ENCODE peak calls at places on chromosome 10, in seven cellular contexts. C is lung, Y is IMR-90, L is ovary, T is ascending aorta, N is vagina, J is neuronal stem cell. S is an unnamed sample.
A peak's percentile ranks its signal among the peaks of the same experiment; 100 is the strongest.

GRCh38 chr10:76115471-76116155 is 684.2 kb downstream of the LRMDA start:
- DNase-seq in C (no peak), Y (no peak), L (no peak), T (no peak), N (no peak), J (no peak), S (no peak)

GRCh38 chr10:10315989-10316388 is 701.7 kb upstream of the CELF2 start:
- DNase-seq in C (no peak), Y (no peak), L (no peak), T (no peak), N (no peak), J (no peak), S (no peak)

GRCh38 chr10:130387936-130388580 is 251.9 kb downstream of the GLRX3 start:
- DNase-seq in C (no peak), Y (no peak), L (no peak), T (no peak), N (no peak), J (no peak), S (no peak)

GRCh38 chr10:110411047-110411410 is 86.7 kb upstream of the DUSP5 start:
- DNase-seq in C (no peak), Y (peak; percentile 75), L (no peak), T (no peak), N (no peak), J (no peak), S (no peak)

GRCh38 chr10:53765311-53765710 is 992.7 kb upstream of the MBL2 start:
- DNase-seq in C (no peak), Y (no peak), L (no peak), T (no peak), N (no peak), J (no peak), S (no peak)

GRCh38 chr10:93436577-93436976 is 45.6 kb downstream of the MYOF start:
- DNase-seq in C (no peak), Y (peak; percentile 97), L (peak; percentile 59), T (peak; percentile 43), N (no peak), J (no peak), S (no peak)

GRCh38 chr10:436013-436697 is 253.3 kb downstream of the DIP2C start:
- DNase-seq in C (no peak), Y (no peak), L (no peak), T (no peak), N (no peak), J (no peak), S (no peak)

GRCh38 chr10:30883751-30884150 is 147.9 kb downstream of the ZNF438 start:
- DNase-seq in C (no peak), Y (no peak), L (no peak), T (no peak), N (no peak), J (no peak), S (no peak)

GRCh38 chr10:31041011-31041410 is 9.3 kb upstream of the ZNF438 start:
- DNase-seq in C (no peak), Y (peak; percentile 41), L (no peak), T (no peak), N (no peak), J (no peak), S (no peak)

DNA sequence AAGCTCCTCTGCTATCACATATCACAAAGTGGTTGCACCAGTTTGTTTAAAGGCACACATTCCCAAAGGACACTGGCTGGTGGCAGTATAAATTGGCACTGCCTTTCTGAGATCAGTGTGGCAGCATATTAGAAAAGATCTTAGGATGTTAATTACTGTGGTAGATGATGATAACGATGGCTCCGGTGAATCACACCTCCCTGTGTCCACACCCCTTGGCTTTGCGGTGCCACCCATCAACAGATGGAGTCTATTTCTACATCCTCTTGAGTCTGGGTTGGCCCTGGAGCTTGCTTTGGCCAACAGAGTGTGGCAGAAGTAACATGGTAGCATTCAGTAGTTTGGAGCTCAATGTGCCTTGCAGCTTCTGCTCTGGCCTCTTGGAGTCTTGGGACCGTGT is 27.3 kb upstream of the PLEKHA1 start:
- DNase-seq in C (no peak), Y (no peak), L (no peak), T (no peak), N (no peak), J (no peak), S (no peak)
- H3K4me1 ChIP-seq in C (no peaks in the 10 kb centered on the region), Y (no peaks in the 10 kb centered on the region), L (no peaks in the 10 kb centered on the region), T (no peaks in the 10 kb centered on the region), N (peaks cover 9% of the 10 kb centered on the region), J (peaks cover 10% of the 10 kb centered on the region), S (no peaks in the 10 kb centered on the region)

GRCh38 chr10:22436893-22437619 is 91.8 kb downstream of the SPAG6 start:
- DNase-seq in C (peak; percentile 92), Y (peak; percentile 89), L (peak; percentile 93), T (peak; percentile 43), N (no peak), J (peak; percentile 91), S (peak; percentile 90)
- H3K4me3 ChIP-seq in C (peak overlapping the region; percentile 81), Y (peak overlapping the region; percentile 56), L (peak overlapping the region; percentile 74), T (peak overlapping the region; percentile 78), N (peak overlapping the region; percentile 62), J (peak overlapping the region; percentile 67), S (peak overlapping the region; percentile 82)

DNA sequence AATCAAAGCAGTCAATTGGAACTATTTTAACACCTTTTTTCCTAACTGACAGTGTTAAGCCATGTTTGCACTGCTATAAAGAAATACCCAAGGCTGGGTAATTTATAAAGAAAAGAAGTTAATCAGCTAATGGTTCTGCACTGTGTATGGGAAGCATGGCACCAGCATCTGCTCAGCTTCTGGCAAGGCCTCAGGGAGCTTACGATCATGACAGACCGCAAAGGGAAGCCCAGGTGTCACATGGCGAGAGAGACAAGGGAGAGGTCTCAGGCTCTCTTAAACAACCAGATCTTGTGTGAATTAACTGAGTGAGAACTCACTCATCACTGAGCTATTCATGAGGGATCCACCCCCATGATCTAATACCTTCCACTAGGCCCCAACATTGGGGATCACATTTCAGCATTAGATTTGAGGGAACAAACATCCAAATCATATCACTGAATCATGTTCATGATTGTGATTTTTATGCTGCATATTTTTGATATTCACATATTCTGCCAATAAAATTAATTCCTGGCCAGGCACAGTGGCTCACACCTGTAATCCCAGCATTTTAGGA is 5.8 kb downstream of the USP54 start:
- DNase-seq in C (no peak), Y (peak; percentile 28), L (no peak), T (no peak), N (no peak), J (no peak), S (no peak)
- H3K27ac ChIP-seq in C (no peak overlapping the region), Y (no peak overlapping the region), L (no peak overlapping the region), T (no peak overlapping the region), N (peak overlapping the region; percentile 60), J (no peak overlapping the region), S (no peak overlapping the region)

GRCh38 chr10:86956841-86957448 is 470 bp downstream of the MMRN2 start:
- DNase-seq in C (no peak), Y (no peak), L (no peak), T (no peak), N (no peak), J (no peak), S (no peak)

GRCh38 chr10:86958831-86959736 is 685 bp downstream of the SNCG start:
- DNase-seq in C (no peak), Y (peak; percentile 78), L (peak; percentile 84), T (no peak), N (no peak), J (no peak), S (no peak)

GRCh38 chr10:86956195-86956840 is 1.1 kb downstream of the MMRN2 start:
- DNase-seq in C (no peak), Y (no peak), L (no peak), T (peak; percentile 1), N (no peak), J (no peak), S (no peak)

GRCh38 chr10:86958109-86958830 is at the start of gene SNCG:
- DNase-seq in C (no peak), Y (no peak), L (peak; percentile 74), T (no peak), N (no peak), J (no peak), S (no peak)

DNA sequence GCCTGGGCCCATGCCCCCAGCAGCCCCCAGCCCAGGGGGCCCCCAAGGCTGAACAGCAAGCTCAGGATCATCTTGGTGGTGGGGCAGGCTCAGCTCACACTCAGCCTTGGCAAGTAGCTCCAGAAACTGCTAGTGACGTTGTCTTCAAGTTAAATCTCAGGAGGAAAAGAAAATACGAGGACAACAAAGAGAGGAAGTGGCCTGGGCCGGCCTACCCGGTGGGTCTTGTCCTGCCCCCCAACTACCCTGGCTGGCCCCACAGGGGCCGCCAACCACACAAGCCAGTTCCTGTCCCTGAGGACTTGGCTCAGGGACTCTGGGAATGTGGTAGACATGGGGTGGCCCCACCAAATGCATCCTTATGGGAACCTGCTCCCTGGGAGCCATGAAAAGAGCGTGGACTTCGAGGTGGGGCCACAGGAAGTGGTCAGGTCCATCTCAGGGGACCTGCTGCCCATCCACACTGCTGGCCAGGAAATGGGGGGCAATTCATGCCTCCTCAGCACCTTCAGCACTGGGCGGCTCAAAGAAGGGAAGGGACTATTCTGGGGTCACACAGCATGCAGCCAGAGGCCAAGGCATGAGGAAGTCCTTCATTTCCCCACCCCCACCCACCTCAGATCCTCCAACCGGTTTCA is at the start of gene MMRN2:
- DNase-seq in C (no peak), Y (no peak), L (no peak), T (no peak), N (no peak), J (no peak), S (no peak)
- H3K4me1 ChIP-seq in C (no peaks in the 10 kb centered on the region), Y (peaks cover 21% of the 10 kb centered on the region), L (peaks cover 42% of the 10 kb centered on the region), T (peaks cover 58% of the 10 kb centered on the region), N (peaks cover 70% of the 10 kb centered on the region), J (peaks cover 46% of the 10 kb centered on the region), S (peaks cover 4% of the 10 kb centered on the region)

GRCh38 chr10:100713049-100713858 is 32.1 kb upstream of the PAX2 start:
- DNase-seq in C (no peak), Y (no peak), L (no peak), T (no peak), N (no peak), J (no peak), S (no peak)
- H3K4me3 ChIP-seq in C (no peak overlapping the region), Y (no peak overlapping the region), L (no peak overlapping the region), T (no peak overlapping the region), N (no peak overlapping the region), J (no peak overlapping the region), S (no peak overlapping the region)

DNA sequence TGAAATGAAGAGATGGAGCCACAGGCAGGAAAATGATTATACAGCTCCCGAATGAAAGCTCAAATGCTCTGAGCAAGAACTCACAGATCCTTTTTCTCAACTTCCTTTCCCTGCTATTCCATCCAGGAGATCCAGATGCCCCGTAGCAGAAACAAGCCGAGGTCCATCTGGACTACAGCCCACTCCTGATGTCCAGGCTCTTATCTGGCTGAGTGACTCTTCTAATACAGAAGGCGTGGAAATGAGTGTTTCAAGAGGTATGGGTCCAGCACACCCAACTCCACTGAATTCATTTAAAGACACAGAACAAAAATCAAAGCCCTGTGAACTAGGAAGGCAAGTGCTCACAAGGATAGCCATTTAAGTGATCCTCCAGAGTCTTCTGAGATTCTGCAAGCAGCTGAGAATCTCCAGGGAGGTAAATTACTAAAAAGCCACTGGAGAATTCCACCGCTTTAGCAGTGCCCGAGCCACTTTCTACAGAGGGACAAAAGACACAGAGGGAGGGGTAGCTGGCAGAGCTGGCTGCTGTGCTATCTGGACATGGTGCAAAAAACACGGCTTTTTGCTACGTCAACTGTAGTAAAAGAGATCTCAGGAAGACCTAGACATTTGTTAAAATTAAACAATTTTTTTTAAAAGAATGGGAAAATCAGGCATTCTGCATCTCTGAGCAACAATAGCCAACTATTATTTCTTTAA is 24.5 kb downstream of the FAM171A1 start:
- DNase-seq in C (no peak), Y (peak; percentile 55), L (peak; percentile 26), T (no peak), N (no peak), J (no peak), S (no peak)
- H3K27ac ChIP-seq in C (no peak overlapping the region), Y (no peak overlapping the region), L (no peak overlapping the region), T (no peak overlapping the region), N (peak overlapping the region; percentile 1), J (no peak overlapping the region), S (no peak overlapping the region)